ENCODE peak calls at places on chromosomes 6 and 20, in ten cellular contexts. F is stomach; H is GM23248; X is right cardiac atrium; Z is SJCRH30; J is A549; G is tibial artery; Q is PC-3; U is heart left ventricle; R is CD8-positive, alpha-beta T cell. M is an unnamed sample.

GRCh38 chr20:58175836-58176235 is 52.6 kb downstream of the ANKRD60 start:
- DNase-seq in G (no peak), R (no peak), Z (no peak), U (no peak), J (no peak), Q (no peak), F (no peak), X (no peak), H (no peak), M (no peak)

GRCh38 chr6:4973972-4974885 is 29.6 kb downstream of the RPP40 start:
- DNase-seq in G (peak; percentile 80), H (peak; percentile 72), X (peak; percentile 66), Z (peak; percentile 69), R (no peak), J (no peak), F (no peak), Q (peak; percentile 34), U (no peak), M (peak; percentile 51)

GRCh38 chr6:56913276-56914138 is 41.4 kb upstream of the BEND6 start:
- DNase-seq in R (no peak), X (no peak), Z (no peak), Q (no peak), G (no peak), H (no peak), J (no peak), U (no peak), F (no peak), M (peak; percentile 31)

GRCh38 chr20:60262967-60263603 is 304.9 kb downstream of the CDH26 start:
- DNase-seq in F (peak; percentile 38), G (no peak), R (peak; percentile 56), Q (peak; percentile 38), U (no peak), Z (peak; percentile 33), X (peak; percentile 34), H (peak; percentile 25), J (peak; percentile 21), M (no peak)

GRCh38 chr6:104958720-104959452 is 2.0 kb downstream of the LIN28B start:
- DNase-seq in J (peak; percentile 57), G (no peak), X (no peak), H (peak; percentile 7), R (no peak), F (no peak), U (no peak), Q (no peak), Z (no peak), M (no peak)

GRCh38 chr6:87756858-87757257 is 54.8 kb upstream of the AKIRIN2 start:
- DNase-seq in Q (peak; percentile 50), H (peak; percentile 92), Z (peak; percentile 73), J (peak; percentile 9), U (no peak), F (no peak), R (no peak), G (no peak), X (no peak), M (peak; percentile 96)

GRCh38 chr6:155399062-155399746 is 56.4 kb downstream of the NOX3 start:
- DNase-seq in G (no peak), R (no peak), H (no peak), F (no peak), X (no peak), Q (no peak), U (no peak), Z (no peak), J (no peak), M (no peak)

GRCh38 chr20:46151936-46152335 is 33.8 kb downstream of the CD40 start:
- DNase-seq in F (no peak), R (no peak), U (no peak), J (peak; percentile 14), Z (no peak), G (no peak), X (no peak), Q (peak; percentile 21), H (no peak), M (no peak)

GRCh38 chr6:102571236-102571908 is 1177.9 kb downstream of the GRIK2 start:
- DNase-seq in G (no peak), Z (no peak), X (no peak), R (no peak), U (no peak), Q (peak; percentile 52), J (no peak), H (no peak), F (no peak), M (no peak)

GRCh38 chr20:20466341-20466879 is 98.5 kb downstream of the INSM1 start:
- DNase-seq in R (no peak), G (no peak), H (peak; percentile 93), U (no peak), X (no peak), F (no peak), J (no peak), Q (no peak), Z (peak; percentile 81), M (peak; percentile 89)

GRCh38 chr6:17393335-17394191 is at the start of gene CAP2:
- DNase-seq in F (peak; percentile 28), Q (peak; percentile 74), H (peak; percentile 73), R (no peak), U (peak; percentile 78), J (peak; percentile 62), X (peak; percentile 86), G (peak; percentile 89), Z (peak; percentile 79), M (peak; percentile 69)

DNA sequence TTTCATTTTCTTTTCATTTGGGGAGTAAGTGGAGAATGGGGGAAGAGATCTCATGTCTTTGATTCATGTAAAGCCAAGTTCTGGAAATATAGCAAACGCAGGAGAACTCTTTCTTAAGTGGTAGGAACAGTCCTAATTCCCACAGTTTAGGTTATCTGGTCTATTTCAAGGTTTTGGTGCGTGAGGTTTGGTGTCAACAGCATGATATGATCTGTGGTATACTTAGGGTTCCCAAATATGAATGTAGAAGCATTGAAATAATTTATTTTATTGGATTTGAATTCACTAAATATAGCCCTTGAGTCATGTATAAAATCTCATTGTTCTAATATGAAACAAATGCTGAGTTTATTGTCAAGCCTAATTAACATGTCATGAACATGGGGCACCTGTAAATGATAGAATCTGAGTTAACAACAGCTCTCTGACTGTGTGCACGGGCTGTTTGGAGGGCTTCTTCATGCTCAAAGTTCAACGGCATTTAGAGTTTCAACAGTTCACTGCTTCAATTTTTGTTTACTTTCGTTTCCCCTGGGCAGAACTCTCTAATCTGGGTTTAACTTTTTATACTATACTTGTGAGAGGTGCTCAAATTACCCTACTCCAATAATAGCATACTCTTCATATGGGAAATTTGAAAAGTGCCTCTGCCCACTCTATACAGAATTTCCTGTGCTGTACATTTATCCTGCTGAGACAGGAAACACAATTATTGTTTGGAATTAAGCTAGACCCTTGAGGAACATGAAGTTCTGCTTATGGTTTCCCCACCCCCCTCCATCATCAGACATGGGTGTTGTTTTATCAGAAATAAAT is 236.3 kb upstream of the ZNF217 start:
- DNase-seq in J (peak; percentile 48), Z (no peak), H (peak; percentile 65), G (no peak), X (no peak), Q (peak; percentile 74), U (no peak), F (no peak), R (no peak), M (peak; percentile 64)
- H3K4me3 ChIP-seq in J (peak overlapping the region; percentile 23), Z (peak overlapping the region; percentile 52), H (peak overlapping the region; percentile 72), G (peak overlapping the region; percentile 32), X (peak overlapping the region; percentile 52), Q (peak overlapping the region; percentile 61), U (peak overlapping the region; percentile 32), F (no peak overlapping the region), R (peak overlapping the region; percentile 33), M (peak overlapping the region; percentile 53)

GRCh38 chr20:62040381-62040922 is 25.2 kb downstream of the TAF4 start:
- DNase-seq in G (no peak), F (no peak), U (no peak), X (no peak), Z (no peak), Q (no peak), J (no peak), R (no peak), H (no peak), M (no peak)

GRCh38 chr20:62044671-62045070 is 21.0 kb downstream of the TAF4 start:
- DNase-seq in G (no peak), F (no peak), R (no peak), J (no peak), Z (no peak), Q (no peak), H (no peak), U (peak; percentile 37), X (no peak), M (no peak)

GRCh38 chr20:62043131-62043914 is 22.4 kb downstream of the TAF4 start:
- DNase-seq in H (peak; percentile 16), J (no peak), X (no peak), R (no peak), Q (no peak), G (no peak), F (no peak), Z (no peak), U (peak; percentile 11), M (no peak)

GRCh38 chr20:62040933-62041332 is 24.7 kb downstream of the TAF4 start:
- DNase-seq in J (no peak), X (no peak), F (no peak), Z (no peak), R (no peak), Q (no peak), U (peak; percentile 35), H (no peak), G (no peak), M (no peak)

GRCh38 chr20:62042025-62042820 is 23.5 kb downstream of the TAF4 start:
- DNase-seq in J (no peak), Z (no peak), F (no peak), X (no peak), G (no peak), R (no peak), U (peak; percentile 35), Q (no peak), H (no peak), M (no peak)
- H3K4me1 ChIP-seq in J (peaks cover 10% of the 10 kb centered on the region), Z (no peaks in the 10 kb centered on the region), F (no peaks in the 10 kb centered on the region), X (no peaks in the 10 kb centered on the region), G (no peaks in the 10 kb centered on the region), R (no peaks in the 10 kb centered on the region), U (no peaks in the 10 kb centered on the region), Q (peaks cover 7% of the 10 kb centered on the region), H (no peaks in the 10 kb centered on the region), M (no peaks in the 10 kb centered on the region)

GRCh38 chr6:30654798-30655742 is 8.1 kb downstream of the C6orf136 start:
- DNase-seq in F (no peak), Z (no peak), H (no peak), Q (no peak), G (no peak), X (no peak), R (no peak), U (no peak), J (no peak), M (no peak)
- H3K4me3 ChIP-seq in F (no peak overlapping the region), Z (no peak overlapping the region), H (no peak overlapping the region), Q (no peak overlapping the region), G (no peak overlapping the region), X (no peak overlapping the region), R (no peak overlapping the region), U (no peak overlapping the region), J (no peak overlapping the region), M (no peak overlapping the region)

DNA sequence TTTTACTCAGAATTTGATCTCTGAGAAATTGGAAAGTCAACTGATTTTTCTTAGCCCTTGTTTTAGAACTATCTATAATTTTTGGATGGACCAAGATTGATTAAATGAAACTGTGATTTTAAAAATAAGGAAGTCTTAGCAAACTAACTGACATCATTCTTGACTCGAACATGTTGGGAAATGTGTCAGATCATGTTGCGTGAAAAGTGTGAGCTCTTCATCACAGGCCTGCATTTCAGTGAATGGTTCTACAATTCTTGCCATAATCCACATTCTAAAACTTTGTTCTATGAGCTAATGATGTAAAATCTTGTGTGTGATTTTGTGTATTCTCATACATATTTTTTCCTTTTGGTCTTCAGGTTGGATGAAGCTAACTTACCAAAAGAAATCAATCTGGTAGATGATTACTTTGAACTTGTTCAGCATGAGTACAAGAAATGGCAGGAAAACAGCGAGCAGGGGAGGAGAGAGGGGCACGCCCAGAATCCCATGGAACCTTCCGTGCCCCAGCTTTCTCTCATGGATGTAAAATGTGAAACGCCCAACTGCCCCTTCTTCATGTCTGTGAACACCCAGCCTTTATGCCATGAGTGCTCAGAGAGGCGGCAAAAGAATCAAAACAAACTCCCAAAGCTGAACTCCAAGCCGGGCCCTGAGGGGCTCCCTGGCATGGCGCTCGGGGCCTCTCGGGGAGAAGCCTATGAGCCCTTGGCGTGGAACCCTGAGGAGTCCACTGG is 11.2 kb downstream of the TNFAIP3 start:
- DNase-seq in X (no peak), J (no peak), R (no peak), Q (no peak), Z (no peak), G (no peak), U (no peak), F (no peak), H (no peak), M (no peak)
- H3K4me1 ChIP-seq in X (peaks cover 2% of the 10 kb centered on the region), J (peaks cover 11% of the 10 kb centered on the region), R (peaks cover 39% of the 10 kb centered on the region), Q (peaks cover 5% of the 10 kb centered on the region), Z (peaks cover 20% of the 10 kb centered on the region), G (no peaks in the 10 kb centered on the region), U (no peaks in the 10 kb centered on the region), F (peaks cover 11% of the 10 kb centered on the region), H (peaks cover 22% of the 10 kb centered on the region), M (peaks cover 1% of the 10 kb centered on the region)

M was measured in astrocyte.